ENCODE peak calls at places on chromosomes 11 and 22, in four cellular contexts. J, U, N and E are unnamed samples.

GRCh38 chr11:27812341-27812740 is 112.1 kb upstream of the BDNF start:
- DNase-seq in J (peak), U (no peak), N (no peak), E (peak)

GRCh38 chr11:117197516-117198456 is 1.4 kb upstream of the TAGLN start:
- DNase-seq in U (peak), N (no peak), J (peak), E (no peak)

GRCh38 chr11:65384301-65384889 is 1.9 kb upstream of the SLC25A45 start:
- DNase-seq in U (peak), J (peak), N (no peak), E (peak)

GRCh38 chr11:67002297-67002913 is 20.5 kb upstream of the SYT12 start:
- DNase-seq in N (no peak), J (no peak), U (no peak), E (no peak)

GRCh38 chr22:49360746-49361145 is 466.9 kb downstream of the BRD1 start:
- DNase-seq in J (no peak), U (no peak), N (no peak), E (no peak)

GRCh38 chr22:21003782-21004181 is 1.9 kb upstream of the THAP7 start:
- DNase-seq in N (no peak), J (no peak), U (no peak), E (no peak)

GRCh38 chr11:116829525-116830183 is at the start of gene APOC3:
- DNase-seq in J (peak), U (peak), N (no peak), E (peak)

GRCh38 chr11:117299351-117300300 is 8.5 kb downstream of the BACE1-AS start:
- DNase-seq in U (no peak), N (no peak), J (no peak), E (no peak)

GRCh38 chr22:49865156-49865555 is 11.5 kb downstream of the ZBED4 start:
- DNase-seq in N (no peak), U (no peak), J (no peak), E (no peak)

GRCh38 chr11:2860636-2861035 is 24.9 kb downstream of the CDKN1C start:
- DNase-seq in U (peak), N (no peak), J (peak), E (no peak)

GRCh38 chr11:35047179-35047578 is 91.8 kb upstream of the CD44 start:
- DNase-seq in N (no peak), J (no peak), U (no peak), E (no peak)

GRCh38 chr11:102807921-102808320 is 10.0 kb upstream of the MMP1 start:
- DNase-seq in U (no peak), N (no peak), J (no peak), E (no peak)

GRCh38 chr22:24265734-24266133 is 4.9 kb upstream of the SPECC1L start:
- DNase-seq in N (no peak), U (peak), J (peak), E (no peak)

GRCh38 chr11:3609416-3610265 is 32.2 kb downstream of the ART5 start:
- DNase-seq in N (no peak), U (peak), J (peak), E (peak)

GRCh38 chr22:27107824-27108223 is 450.4 kb downstream of the MIAT start:
- DNase-seq in U (peak), N (peak), J (peak), E (peak)

GRCh38 chr11:5600374-5600851 is 4.0 kb downstream of the TRIM6 start:
- DNase-seq in U (peak), J (peak), N (peak), E (peak)

GRCh38 chr11:6634534-6634933 is 15.3 kb upstream of the TPP1 start:
- DNase-seq in U (no peak), N (no peak), J (no peak), E (no peak)